ENCODE peak calls at places on chromosomes 7 and 10, in seven cellular contexts. One of them, this sample, is unnamed.

GRCh38 chr10:85786401-85786899 is 580.1 kb downstream of the GRID1 start:
- DNase-seq in NCI-H1092: no peak
- DNase-seq in stimulated activated CD4-positive, alpha-beta T cell treated with anti-CD3 and anti-CD28 coated beads, Interleukin-12 subunit alpha, Interleukin-12 subunit beta, amount 100 ng/mL, for 48 hours: no peak
- DNase-seq in activated CD4-positive, CD25-positive, alpha-beta regulatory T cell treated with anti-CD3 and anti-CD28 coated beads, Interleukin-2, amount 50 U/mL, for 72 hours: no peak
- DNase-seq in keratinocyte: no peak
- DNase-seq in T-helper 17 cell: no peak
- DNase-seq in NCI-H1694: no peak
- DNase-seq in this sample: peak

GRCh38 chr10:97763947-97764346 is 7.9 kb downstream of the SFRP5 start:
- DNase-seq in NCI-H1092: no peak
- DNase-seq in stimulated activated CD4-positive, alpha-beta T cell treated with anti-CD3 and anti-CD28 coated beads, Interleukin-12 subunit alpha, Interleukin-12 subunit beta, amount 100 ng/mL, for 48 hours: no peak
- DNase-seq in activated CD4-positive, CD25-positive, alpha-beta regulatory T cell treated with anti-CD3 and anti-CD28 coated beads, Interleukin-2, amount 50 U/mL, for 72 hours: no peak
- DNase-seq in keratinocyte: no peak
- DNase-seq in T-helper 17 cell: no peak
- DNase-seq in NCI-H1694: no peak
- DNase-seq in this sample: no peak

GRCh38 chr7:87498893-87499292 is 23.4 kb upstream of the ABCB4 start:
- DNase-seq in NCI-H1092: no peak
- DNase-seq in stimulated activated CD4-positive, alpha-beta T cell treated with anti-CD3 and anti-CD28 coated beads, Interleukin-12 subunit alpha, Interleukin-12 subunit beta, amount 100 ng/mL, for 48 hours: no peak
- DNase-seq in activated CD4-positive, CD25-positive, alpha-beta regulatory T cell treated with anti-CD3 and anti-CD28 coated beads, Interleukin-2, amount 50 U/mL, for 72 hours: no peak
- DNase-seq in keratinocyte: no peak
- DNase-seq in T-helper 17 cell: no peak
- DNase-seq in NCI-H1694: no peak
- DNase-seq in this sample: no peak

GRCh38 chr7:36301914-36302771 is 87.5 kb upstream of the ANLN start:
- DNase-seq in NCI-H1092: no peak
- DNase-seq in stimulated activated CD4-positive, alpha-beta T cell treated with anti-CD3 and anti-CD28 coated beads, Interleukin-12 subunit alpha, Interleukin-12 subunit beta, amount 100 ng/mL, for 48 hours: no peak
- DNase-seq in activated CD4-positive, CD25-positive, alpha-beta regulatory T cell treated with anti-CD3 and anti-CD28 coated beads, Interleukin-2, amount 50 U/mL, for 72 hours: no peak
- DNase-seq in keratinocyte: no peak
- DNase-seq in T-helper 17 cell: no peak
- DNase-seq in NCI-H1694: no peak
- DNase-seq in this sample: no peak

GRCh38 chr10:34356463-34356862 is 458.6 kb downstream of the PARD3 start:
- DNase-seq in NCI-H1092: no peak
- DNase-seq in stimulated activated CD4-positive, alpha-beta T cell treated with anti-CD3 and anti-CD28 coated beads, Interleukin-12 subunit alpha, Interleukin-12 subunit beta, amount 100 ng/mL, for 48 hours: no peak
- DNase-seq in activated CD4-positive, CD25-positive, alpha-beta regulatory T cell treated with anti-CD3 and anti-CD28 coated beads, Interleukin-2, amount 50 U/mL, for 72 hours: no peak
- DNase-seq in keratinocyte: no peak
- DNase-seq in T-helper 17 cell: no peak
- DNase-seq in NCI-H1694: no peak
- DNase-seq in this sample: no peak

GRCh38 chr7:3482147-3482921 is 181.3 kb downstream of the SDK1 start:
- DNase-seq in NCI-H1092: peak
- DNase-seq in stimulated activated CD4-positive, alpha-beta T cell treated with anti-CD3 and anti-CD28 coated beads, Interleukin-12 subunit alpha, Interleukin-12 subunit beta, amount 100 ng/mL, for 48 hours: no peak
- DNase-seq in activated CD4-positive, CD25-positive, alpha-beta regulatory T cell treated with anti-CD3 and anti-CD28 coated beads, Interleukin-2, amount 50 U/mL, for 72 hours: no peak
- DNase-seq in keratinocyte: no peak
- DNase-seq in T-helper 17 cell: no peak
- DNase-seq in NCI-H1694: peak
- DNase-seq in this sample: peak

GRCh38 chr10:73910401-73910763 is 550 bp upstream of the PLAU start:
- DNase-seq in NCI-H1092: no peak
- DNase-seq in stimulated activated CD4-positive, alpha-beta T cell treated with anti-CD3 and anti-CD28 coated beads, Interleukin-12 subunit alpha, Interleukin-12 subunit beta, amount 100 ng/mL, for 48 hours: no peak
- DNase-seq in activated CD4-positive, CD25-positive, alpha-beta regulatory T cell treated with anti-CD3 and anti-CD28 coated beads, Interleukin-2, amount 50 U/mL, for 72 hours: no peak
- DNase-seq in keratinocyte: no peak
- DNase-seq in T-helper 17 cell: no peak
- DNase-seq in NCI-H1694: peak
- DNase-seq in this sample: no peak

GRCh38 chr10:72016608-72017310 is 52.6 kb downstream of the CHST3 start:
- DNase-seq in NCI-H1092: peak
- DNase-seq in stimulated activated CD4-positive, alpha-beta T cell treated with anti-CD3 and anti-CD28 coated beads, Interleukin-12 subunit alpha, Interleukin-12 subunit beta, amount 100 ng/mL, for 48 hours: no peak
- DNase-seq in activated CD4-positive, CD25-positive, alpha-beta regulatory T cell treated with anti-CD3 and anti-CD28 coated beads, Interleukin-2, amount 50 U/mL, for 72 hours: no peak
- DNase-seq in keratinocyte: no peak
- DNase-seq in T-helper 17 cell: no peak
- DNase-seq in NCI-H1694: no peak
- DNase-seq in this sample: no peak

GRCh38 chr7:129845972-129846327 is 106.8 kb downstream of the UBE2H start:
- DNase-seq in NCI-H1092: no peak
- DNase-seq in stimulated activated CD4-positive, alpha-beta T cell treated with anti-CD3 and anti-CD28 coated beads, Interleukin-12 subunit alpha, Interleukin-12 subunit beta, amount 100 ng/mL, for 48 hours: no peak
- DNase-seq in activated CD4-positive, CD25-positive, alpha-beta regulatory T cell treated with anti-CD3 and anti-CD28 coated beads, Interleukin-2, amount 50 U/mL, for 72 hours: no peak
- DNase-seq in keratinocyte: peak
- DNase-seq in T-helper 17 cell: no peak
- DNase-seq in NCI-H1694: no peak
- DNase-seq in this sample: no peak

GRCh38 chr7:128672927-128673517 is 930 bp downstream of the GARIN1A start:
- DNase-seq in NCI-H1092: peak
- DNase-seq in stimulated activated CD4-positive, alpha-beta T cell treated with anti-CD3 and anti-CD28 coated beads, Interleukin-12 subunit alpha, Interleukin-12 subunit beta, amount 100 ng/mL, for 48 hours: no peak
- DNase-seq in activated CD4-positive, CD25-positive, alpha-beta regulatory T cell treated with anti-CD3 and anti-CD28 coated beads, Interleukin-2, amount 50 U/mL, for 72 hours: no peak
- DNase-seq in keratinocyte: no peak
- DNase-seq in T-helper 17 cell: no peak
- DNase-seq in NCI-H1694: peak
- DNase-seq in this sample: peak

GRCh38 chr7:39633563-39634550 is 10.5 kb downstream of the RALA start:
- DNase-seq in NCI-H1092: no peak
- DNase-seq in stimulated activated CD4-positive, alpha-beta T cell treated with anti-CD3 and anti-CD28 coated beads, Interleukin-12 subunit alpha, Interleukin-12 subunit beta, amount 100 ng/mL, for 48 hours: no peak
- DNase-seq in activated CD4-positive, CD25-positive, alpha-beta regulatory T cell treated with anti-CD3 and anti-CD28 coated beads, Interleukin-2, amount 50 U/mL, for 72 hours: no peak
- DNase-seq in keratinocyte: no peak
- DNase-seq in T-helper 17 cell: peak
- DNase-seq in NCI-H1694: no peak
- DNase-seq in this sample: no peak

GRCh38 chr7:129532375-129532774 is 30.0 kb downstream of the SMKR1 start:
- DNase-seq in NCI-H1092: no peak
- DNase-seq in stimulated activated CD4-positive, alpha-beta T cell treated with anti-CD3 and anti-CD28 coated beads, Interleukin-12 subunit alpha, Interleukin-12 subunit beta, amount 100 ng/mL, for 48 hours: no peak
- DNase-seq in activated CD4-positive, CD25-positive, alpha-beta regulatory T cell treated with anti-CD3 and anti-CD28 coated beads, Interleukin-2, amount 50 U/mL, for 72 hours: no peak
- DNase-seq in keratinocyte: no peak
- DNase-seq in T-helper 17 cell: no peak
- DNase-seq in NCI-H1694: no peak
- DNase-seq in this sample: no peak

GRCh38 chr10:13883843-13884444 is 297.2 kb downstream of the PRPF18 start:
- DNase-seq in NCI-H1092: no peak
- DNase-seq in stimulated activated CD4-positive, alpha-beta T cell treated with anti-CD3 and anti-CD28 coated beads, Interleukin-12 subunit alpha, Interleukin-12 subunit beta, amount 100 ng/mL, for 48 hours: no peak
- DNase-seq in activated CD4-positive, CD25-positive, alpha-beta regulatory T cell treated with anti-CD3 and anti-CD28 coated beads, Interleukin-2, amount 50 U/mL, for 72 hours: no peak
- DNase-seq in keratinocyte: no peak
- DNase-seq in T-helper 17 cell: no peak
- DNase-seq in NCI-H1694: no peak
- DNase-seq in this sample: no peak

GRCh38 chr7:142854505-142855400 is at the start of gene EPHB6:
- DNase-seq in NCI-H1092: no peak
- DNase-seq in stimulated activated CD4-positive, alpha-beta T cell treated with anti-CD3 and anti-CD28 coated beads, Interleukin-12 subunit alpha, Interleukin-12 subunit beta, amount 100 ng/mL, for 48 hours: peak
- DNase-seq in activated CD4-positive, CD25-positive, alpha-beta regulatory T cell treated with anti-CD3 and anti-CD28 coated beads, Interleukin-2, amount 50 U/mL, for 72 hours: peak
- DNase-seq in keratinocyte: no peak
- DNase-seq in T-helper 17 cell: peak
- DNase-seq in NCI-H1694: no peak
- DNase-seq in this sample: peak

GRCh38 chr7:86950360-86950759 is 109.1 kb downstream of the ELAPOR2 start:
- DNase-seq in NCI-H1092: no peak
- DNase-seq in stimulated activated CD4-positive, alpha-beta T cell treated with anti-CD3 and anti-CD28 coated beads, Interleukin-12 subunit alpha, Interleukin-12 subunit beta, amount 100 ng/mL, for 48 hours: no peak
- DNase-seq in activated CD4-positive, CD25-positive, alpha-beta regulatory T cell treated with anti-CD3 and anti-CD28 coated beads, Interleukin-2, amount 50 U/mL, for 72 hours: no peak
- DNase-seq in keratinocyte: no peak
- DNase-seq in T-helper 17 cell: no peak
- DNase-seq in NCI-H1694: no peak
- DNase-seq in this sample: no peak

GRCh38 chr10:103975169-103975568 is 8.2 kb downstream of the SLK start:
- DNase-seq in NCI-H1092: no peak
- DNase-seq in stimulated activated CD4-positive, alpha-beta T cell treated with anti-CD3 and anti-CD28 coated beads, Interleukin-12 subunit alpha, Interleukin-12 subunit beta, amount 100 ng/mL, for 48 hours: no peak
- DNase-seq in activated CD4-positive, CD25-positive, alpha-beta regulatory T cell treated with anti-CD3 and anti-CD28 coated beads, Interleukin-2, amount 50 U/mL, for 72 hours: no peak
- DNase-seq in keratinocyte: no peak
- DNase-seq in T-helper 17 cell: no peak
- DNase-seq in NCI-H1694: no peak
- DNase-seq in this sample: no peak

GRCh38 chr7:40507166-40507565 is 372.4 kb downstream of the SUGCT start:
- DNase-seq in NCI-H1092: no peak
- DNase-seq in stimulated activated CD4-positive, alpha-beta T cell treated with anti-CD3 and anti-CD28 coated beads, Interleukin-12 subunit alpha, Interleukin-12 subunit beta, amount 100 ng/mL, for 48 hours: no peak
- DNase-seq in activated CD4-positive, CD25-positive, alpha-beta regulatory T cell treated with anti-CD3 and anti-CD28 coated beads, Interleukin-2, amount 50 U/mL, for 72 hours: no peak
- DNase-seq in keratinocyte: no peak
- DNase-seq in T-helper 17 cell: no peak
- DNase-seq in NCI-H1694: no peak
- DNase-seq in this sample: no peak

GRCh38 chr7:68424643-68425297 is 1173.5 kb upstream of the AUTS2 start:
- DNase-seq in NCI-H1092: no peak
- DNase-seq in stimulated activated CD4-positive, alpha-beta T cell treated with anti-CD3 and anti-CD28 coated beads, Interleukin-12 subunit alpha, Interleukin-12 subunit beta, amount 100 ng/mL, for 48 hours: no peak
- DNase-seq in activated CD4-positive, CD25-positive, alpha-beta regulatory T cell treated with anti-CD3 and anti-CD28 coated beads, Interleukin-2, amount 50 U/mL, for 72 hours: no peak
- DNase-seq in keratinocyte: no peak
- DNase-seq in T-helper 17 cell: no peak
- DNase-seq in NCI-H1694: no peak
- DNase-seq in this sample: no peak

GRCh38 chr7:98399903-98400537 is 870 bp downstream of the BAIAP2L1 start:
- DNase-seq in NCI-H1092: no peak
- DNase-seq in stimulated activated CD4-positive, alpha-beta T cell treated with anti-CD3 and anti-CD28 coated beads, Interleukin-12 subunit alpha, Interleukin-12 subunit beta, amount 100 ng/mL, for 48 hours: no peak
- DNase-seq in activated CD4-positive, CD25-positive, alpha-beta regulatory T cell treated with anti-CD3 and anti-CD28 coated beads, Interleukin-2, amount 50 U/mL, for 72 hours: no peak
- DNase-seq in keratinocyte: no peak
- DNase-seq in T-helper 17 cell: no peak
- DNase-seq in NCI-H1694: no peak
- DNase-seq in this sample: no peak

GRCh38 chr10:54622017-54622416 is 179.0 kb downstream of the PCDH15 start:
- DNase-seq in NCI-H1092: no peak
- DNase-seq in stimulated activated CD4-positive, alpha-beta T cell treated with anti-CD3 and anti-CD28 coated beads, Interleukin-12 subunit alpha, Interleukin-12 subunit beta, amount 100 ng/mL, for 48 hours: no peak
- DNase-seq in activated CD4-positive, CD25-positive, alpha-beta regulatory T cell treated with anti-CD3 and anti-CD28 coated beads, Interleukin-2, amount 50 U/mL, for 72 hours: no peak
- DNase-seq in keratinocyte: no peak
- DNase-seq in T-helper 17 cell: no peak
- DNase-seq in NCI-H1694: no peak
- DNase-seq in this sample: no peak

GRCh38 chr7:44631458-44632115 is 25.2 kb downstream of the OGDH start:
- DNase-seq in NCI-H1092: no peak
- DNase-seq in stimulated activated CD4-positive, alpha-beta T cell treated with anti-CD3 and anti-CD28 coated beads, Interleukin-12 subunit alpha, Interleukin-12 subunit beta, amount 100 ng/mL, for 48 hours: no peak
- DNase-seq in activated CD4-positive, CD25-positive, alpha-beta regulatory T cell treated with anti-CD3 and anti-CD28 coated beads, Interleukin-2, amount 50 U/mL, for 72 hours: no peak
- DNase-seq in keratinocyte: no peak
- DNase-seq in T-helper 17 cell: no peak
- DNase-seq in NCI-H1694: no peak
- DNase-seq in this sample: no peak

GRCh38 chr10:15313034-15313433 is 58.1 kb downstream of the FAM171A1 start:
- DNase-seq in NCI-H1092: no peak
- DNase-seq in stimulated activated CD4-positive, alpha-beta T cell treated with anti-CD3 and anti-CD28 coated beads, Interleukin-12 subunit alpha, Interleukin-12 subunit beta, amount 100 ng/mL, for 48 hours: no peak
- DNase-seq in activated CD4-positive, CD25-positive, alpha-beta regulatory T cell treated with anti-CD3 and anti-CD28 coated beads, Interleukin-2, amount 50 U/mL, for 72 hours: no peak
- DNase-seq in keratinocyte: no peak
- DNase-seq in T-helper 17 cell: no peak
- DNase-seq in NCI-H1694: no peak
- DNase-seq in this sample: no peak

GRCh38 chr10:14626126-14626525 is 148.6 kb downstream of the FAM107B start:
- DNase-seq in NCI-H1092: no peak
- DNase-seq in stimulated activated CD4-positive, alpha-beta T cell treated with anti-CD3 and anti-CD28 coated beads, Interleukin-12 subunit alpha, Interleukin-12 subunit beta, amount 100 ng/mL, for 48 hours: no peak
- DNase-seq in activated CD4-positive, CD25-positive, alpha-beta regulatory T cell treated with anti-CD3 and anti-CD28 coated beads, Interleukin-2, amount 50 U/mL, for 72 hours: no peak
- DNase-seq in keratinocyte: no peak
- DNase-seq in T-helper 17 cell: no peak
- DNase-seq in NCI-H1694: no peak
- DNase-seq in this sample: no peak

GRCh38 chr7:53431901-53432300 is 396.5 kb downstream of the POM121L12 start:
- DNase-seq in NCI-H1092: no peak
- DNase-seq in stimulated activated CD4-positive, alpha-beta T cell treated with anti-CD3 and anti-CD28 coated beads, Interleukin-12 subunit alpha, Interleukin-12 subunit beta, amount 100 ng/mL, for 48 hours: no peak
- DNase-seq in activated CD4-positive, CD25-positive, alpha-beta regulatory T cell treated with anti-CD3 and anti-CD28 coated beads, Interleukin-2, amount 50 U/mL, for 72 hours: no peak
- DNase-seq in keratinocyte: no peak
- DNase-seq in T-helper 17 cell: no peak
- DNase-seq in NCI-H1694: no peak
- DNase-seq in this sample: no peak

GRCh38 chr7:40843338-40844026 is 708.7 kb downstream of the SUGCT start:
- DNase-seq in NCI-H1092: no peak
- DNase-seq in stimulated activated CD4-positive, alpha-beta T cell treated with anti-CD3 and anti-CD28 coated beads, Interleukin-12 subunit alpha, Interleukin-12 subunit beta, amount 100 ng/mL, for 48 hours: no peak
- DNase-seq in activated CD4-positive, CD25-positive, alpha-beta regulatory T cell treated with anti-CD3 and anti-CD28 coated beads, Interleukin-2, amount 50 U/mL, for 72 hours: no peak
- DNase-seq in keratinocyte: peak
- DNase-seq in T-helper 17 cell: no peak
- DNase-seq in NCI-H1694: peak
- DNase-seq in this sample: no peak

GRCh38 chr7:99195867-99196266 is 12.0 kb downstream of the KPNA7 start:
- DNase-seq in NCI-H1092: no peak
- DNase-seq in stimulated activated CD4-positive, alpha-beta T cell treated with anti-CD3 and anti-CD28 coated beads, Interleukin-12 subunit alpha, Interleukin-12 subunit beta, amount 100 ng/mL, for 48 hours: no peak
- DNase-seq in activated CD4-positive, CD25-positive, alpha-beta regulatory T cell treated with anti-CD3 and anti-CD28 coated beads, Interleukin-2, amount 50 U/mL, for 72 hours: no peak
- DNase-seq in keratinocyte: no peak
- DNase-seq in T-helper 17 cell: no peak
- DNase-seq in NCI-H1694: no peak
- DNase-seq in this sample: no peak

GRCh38 chr10:6980353-6980752 is 400.3 kb upstream of the PRKCQ start:
- DNase-seq in NCI-H1092: no peak
- DNase-seq in stimulated activated CD4-positive, alpha-beta T cell treated with anti-CD3 and anti-CD28 coated beads, Interleukin-12 subunit alpha, Interleukin-12 subunit beta, amount 100 ng/mL, for 48 hours: no peak
- DNase-seq in activated CD4-positive, CD25-positive, alpha-beta regulatory T cell treated with anti-CD3 and anti-CD28 coated beads, Interleukin-2, amount 50 U/mL, for 72 hours: no peak
- DNase-seq in keratinocyte: no peak
- DNase-seq in T-helper 17 cell: no peak
- DNase-seq in NCI-H1694: no peak
- DNase-seq in this sample: no peak

This sample was measured in glutamatergic neuron.